ENCODE peak calls at places on chromosomes 5 and 9, in five cellular contexts. One of them, this sample, is unnamed.

GRCh38 chr9:15370496-15371464 is 51.9 kb upstream of the SNAPC3 start:
- DNase-seq in heart left ventricle: no peak
- DNase-seq in body of pancreas: no peak
- DNase-seq in thoracic aorta: no peak
- DNase-seq in Caco-2: no peak
- DNase-seq in this sample: no peak

GRCh38 chr9:104586496-104587180 is 12.6 kb downstream of the OR13C5 start:
- DNase-seq in heart left ventricle: no peak
- DNase-seq in body of pancreas: peak
- DNase-seq in thoracic aorta: no peak
- DNase-seq in Caco-2: no peak
- DNase-seq in this sample: no peak

GRCh38 chr5:178145965-178146820 is 7.5 kb downstream of the NHP2 start:
- DNase-seq in heart left ventricle: peak
- DNase-seq in body of pancreas: peak
- DNase-seq in thoracic aorta: no peak
- DNase-seq in Caco-2: peak
- DNase-seq in this sample: no peak

GRCh38 chr9:114210691-114211276 is 55.4 kb downstream of the COL27A1 start:
- DNase-seq in heart left ventricle: no peak
- DNase-seq in body of pancreas: no peak
- DNase-seq in thoracic aorta: no peak
- DNase-seq in Caco-2: no peak
- DNase-seq in this sample: no peak

GRCh38 chr5:72194846-72195245 is 87.6 kb downstream of the MAP1B start:
- DNase-seq in heart left ventricle: no peak
- DNase-seq in body of pancreas: no peak
- DNase-seq in thoracic aorta: no peak
- DNase-seq in Caco-2: no peak
- DNase-seq in this sample: no peak

GRCh38 chr5:171867786-171868185 is 82.2 kb downstream of the SMIM23 start:
- DNase-seq in heart left ventricle: no peak
- DNase-seq in body of pancreas: no peak
- DNase-seq in thoracic aorta: no peak
- DNase-seq in Caco-2: no peak
- DNase-seq in this sample: no peak

GRCh38 chr9:93108301-93109041 is 12.5 kb downstream of the CARD19 start:
- DNase-seq in heart left ventricle: peak
- DNase-seq in body of pancreas: peak
- DNase-seq in thoracic aorta: peak
- DNase-seq in Caco-2: no peak
- DNase-seq in this sample: no peak

GRCh38 chr9:72440383-72440782 is 75.4 kb upstream of the ZFAND5 start:
- DNase-seq in heart left ventricle: no peak
- DNase-seq in body of pancreas: no peak
- DNase-seq in thoracic aorta: no peak
- DNase-seq in Caco-2: no peak
- DNase-seq in this sample: no peak

GRCh38 chr5:59786271-59786805 is 107.2 kb downstream of the PDE4D start:
- DNase-seq in heart left ventricle: no peak
- DNase-seq in body of pancreas: no peak
- DNase-seq in thoracic aorta: no peak
- DNase-seq in Caco-2: no peak
- DNase-seq in this sample: no peak

GRCh38 chr5:52915176-52915875 is 73.8 kb upstream of the ITGA2 start:
- DNase-seq in heart left ventricle: no peak
- DNase-seq in body of pancreas: peak
- DNase-seq in thoracic aorta: no peak
- DNase-seq in Caco-2: peak
- DNase-seq in this sample: peak

GRCh38 chr5:157951673-157952373 is 92.9 kb upstream of the CLINT1 start:
- DNase-seq in heart left ventricle: no peak
- DNase-seq in body of pancreas: no peak
- DNase-seq in thoracic aorta: no peak
- DNase-seq in Caco-2: no peak
- DNase-seq in this sample: no peak

GRCh38 chr5:169190860-169191259 is 110.1 kb downstream of the SLIT3 start:
- DNase-seq in heart left ventricle: no peak
- DNase-seq in body of pancreas: no peak
- DNase-seq in thoracic aorta: no peak
- DNase-seq in Caco-2: no peak
- DNase-seq in this sample: no peak

GRCh38 chr9:88993327-88993726 is 2.1 kb downstream of the S1PR3 start:
- DNase-seq in heart left ventricle: no peak
- DNase-seq in body of pancreas: peak
- DNase-seq in thoracic aorta: no peak
- DNase-seq in Caco-2: no peak
- DNase-seq in this sample: no peak

GRCh38 chr9:18785604-18786003 is 247.4 kb downstream of the SAXO1 start:
- DNase-seq in heart left ventricle: no peak
- DNase-seq in body of pancreas: no peak
- DNase-seq in thoracic aorta: no peak
- DNase-seq in Caco-2: no peak
- DNase-seq in this sample: no peak

GRCh38 chr5:179680014-179680779 is 637 bp downstream of the CBY3 start:
- DNase-seq in heart left ventricle: no peak
- DNase-seq in body of pancreas: no peak
- DNase-seq in thoracic aorta: no peak
- DNase-seq in Caco-2: no peak
- DNase-seq in this sample: no peak

GRCh38 chr9:111348821-111349271 is 18.8 kb upstream of the OR2K2 start:
- DNase-seq in heart left ventricle: no peak
- DNase-seq in body of pancreas: peak
- DNase-seq in thoracic aorta: no peak
- DNase-seq in Caco-2: peak
- DNase-seq in this sample: peak

GRCh38 chr9:91580136-91580535 is 156.5 kb upstream of the NFIL3 start:
- DNase-seq in heart left ventricle: no peak
- DNase-seq in body of pancreas: no peak
- DNase-seq in thoracic aorta: no peak
- DNase-seq in Caco-2: no peak
- DNase-seq in this sample: no peak

GRCh38 chr9:134474058-134474370 is 147.8 kb downstream of the RXRA start:
- DNase-seq in heart left ventricle: peak
- DNase-seq in body of pancreas: peak
- DNase-seq in thoracic aorta: no peak
- DNase-seq in Caco-2: no peak
- DNase-seq in this sample: no peak

GRCh38 chr9:71783120-71783523 is 14.8 kb upstream of the CEMIP2 start:
- DNase-seq in heart left ventricle: peak
- DNase-seq in body of pancreas: peak
- DNase-seq in thoracic aorta: no peak
- DNase-seq in Caco-2: no peak
- DNase-seq in this sample: no peak

GRCh38 chr9:86513429-86513828 is 159.2 kb upstream of the TUT7 start:
- DNase-seq in heart left ventricle: no peak
- DNase-seq in body of pancreas: no peak
- DNase-seq in thoracic aorta: no peak
- DNase-seq in Caco-2: no peak
- DNase-seq in this sample: no peak

GRCh38 chr9:130429831-130430230 is 14.9 kb upstream of the ASS1 start:
- DNase-seq in heart left ventricle: peak
- DNase-seq in body of pancreas: no peak
- DNase-seq in thoracic aorta: no peak
- DNase-seq in Caco-2: no peak
- DNase-seq in this sample: no peak

GRCh38 chr5:125399885-125400284 is 653.4 kb upstream of the ZNF608 start:
- DNase-seq in heart left ventricle: no peak
- DNase-seq in body of pancreas: no peak
- DNase-seq in thoracic aorta: no peak
- DNase-seq in Caco-2: no peak
- DNase-seq in this sample: no peak

GRCh38 chr5:165135551-165135950 is 1630.1 kb downstream of the MAT2B start:
- DNase-seq in heart left ventricle: no peak
- DNase-seq in body of pancreas: no peak
- DNase-seq in thoracic aorta: no peak
- DNase-seq in Caco-2: no peak
- DNase-seq in this sample: no peak

GRCh38 chr5:155282503-155283107 is 269.1 kb downstream of the KIF4B start:
- DNase-seq in heart left ventricle: no peak
- DNase-seq in body of pancreas: no peak
- DNase-seq in thoracic aorta: no peak
- DNase-seq in Caco-2: no peak
- DNase-seq in this sample: no peak

GRCh38 chr5:97494465-97494864 is 311.4 kb upstream of the RIOK2 start:
- DNase-seq in heart left ventricle: no peak
- DNase-seq in body of pancreas: no peak
- DNase-seq in thoracic aorta: no peak
- DNase-seq in Caco-2: no peak
- DNase-seq in this sample: no peak

GRCh38 chr9:123069010-123069481 is 35.6 kb downstream of the GPR21 start:
- DNase-seq in heart left ventricle: no peak
- DNase-seq in body of pancreas: no peak
- DNase-seq in thoracic aorta: no peak
- DNase-seq in Caco-2: no peak
- DNase-seq in this sample: no peak

DNA sequence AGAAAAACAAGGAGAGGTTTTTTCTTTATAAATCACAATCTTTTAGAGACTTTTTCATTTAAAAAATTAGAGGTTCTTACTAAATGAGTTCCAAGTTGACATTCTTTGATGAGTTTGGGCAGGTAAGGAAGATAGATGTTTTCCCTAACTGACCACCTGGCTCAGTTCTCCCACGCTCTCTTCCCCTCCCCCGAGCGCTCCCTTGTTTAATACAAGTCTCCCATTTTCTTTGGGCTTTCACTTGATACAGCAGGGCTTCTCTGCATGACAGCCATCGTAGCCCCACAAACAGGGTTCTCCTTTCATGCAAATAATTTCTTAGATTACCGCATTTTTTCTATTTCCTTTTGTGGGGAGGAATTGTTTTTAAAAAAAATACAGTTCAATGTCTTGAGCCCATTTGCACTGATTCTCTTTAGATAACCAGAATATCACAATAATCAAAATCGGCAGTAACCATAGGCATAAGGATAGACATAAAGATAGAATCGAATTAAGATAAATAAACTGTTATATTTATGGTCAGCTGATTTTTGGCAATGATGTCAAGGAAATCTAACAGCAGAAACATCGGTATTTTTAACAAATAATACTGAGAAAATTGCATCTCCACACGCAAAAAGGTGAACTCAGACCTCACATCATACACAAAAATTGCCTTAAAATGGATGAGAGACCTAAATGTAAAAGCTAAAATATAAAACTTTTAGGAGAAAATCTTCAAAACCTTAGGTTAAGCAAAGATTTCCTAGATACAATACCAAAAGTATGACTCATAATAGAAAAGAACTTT is 325.4 kb downstream of the PIK3R1 start:
- DNase-seq in heart left ventricle: no peak
- DNase-seq in body of pancreas: no peak
- DNase-seq in thoracic aorta: no peak
- DNase-seq in Caco-2: no peak
- DNase-seq in this sample: no peak
- TF ChIP-seq CTCF in heart left ventricle: no peak
- TF ChIP-seq CTCF in body of pancreas: no peak
- TF ChIP-seq CTCF in thoracic aorta: no peak
- TF ChIP-seq CTCF in Caco-2: no peak
- TF ChIP-seq CTCF in this sample: no peak

DNA sequence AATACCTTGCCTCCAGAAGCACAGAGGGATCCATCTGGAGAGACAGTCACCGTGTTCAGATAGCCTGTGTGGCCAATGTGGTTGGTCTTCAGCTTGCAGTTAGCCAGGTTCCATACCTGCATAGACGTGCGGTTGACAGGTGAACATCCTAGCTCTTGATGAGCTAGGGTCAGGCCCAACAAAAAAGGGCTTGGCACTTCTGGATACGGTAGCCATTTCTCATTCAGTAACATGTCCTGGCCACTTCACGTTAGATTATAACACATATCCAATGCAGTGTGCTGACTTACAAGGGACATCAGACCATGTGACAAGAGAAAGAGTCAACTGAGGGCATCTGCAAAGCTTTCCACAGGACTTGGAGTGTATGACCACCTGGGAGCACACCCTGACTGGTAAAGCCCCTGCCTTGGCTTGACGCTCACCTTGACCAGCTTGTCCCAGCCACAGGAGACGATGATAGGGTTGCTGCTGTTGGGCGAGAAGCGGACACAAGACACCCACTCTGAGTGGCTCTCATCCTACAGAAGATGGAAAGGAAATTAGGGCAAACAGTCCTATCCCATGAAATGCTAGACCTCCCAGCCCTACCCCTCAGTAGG is 4.5 kb downstream of the RACK1 start:
- DNase-seq in heart left ventricle: no peak
- DNase-seq in body of pancreas: no peak
- DNase-seq in thoracic aorta: no peak
- DNase-seq in Caco-2: no peak
- DNase-seq in this sample: no peak
- H3K4me3 ChIP-seq in heart left ventricle: no peak
- H3K4me3 ChIP-seq in body of pancreas: no peak
- H3K4me3 ChIP-seq in thoracic aorta: no peak
- H3K4me3 ChIP-seq in Caco-2: no peak
- H3K4me3 ChIP-seq in this sample: no peak

GRCh38 chr5:163478126-163478981 is 17.9 kb downstream of the HMMR start:
- DNase-seq in heart left ventricle: no peak
- DNase-seq in body of pancreas: no peak
- DNase-seq in thoracic aorta: no peak
- DNase-seq in Caco-2: no peak
- DNase-seq in this sample: no peak

GRCh38 chr5:163478982-163479271 is 18.5 kb downstream of the HMMR start:
- DNase-seq in heart left ventricle: no peak
- DNase-seq in body of pancreas: no peak
- DNase-seq in thoracic aorta: no peak
- DNase-seq in Caco-2: no peak
- DNase-seq in this sample: no peak

GRCh38 chr5:163475416-163475815 is 15.0 kb downstream of the HMMR start:
- DNase-seq in heart left ventricle: no peak
- DNase-seq in body of pancreas: no peak
- DNase-seq in thoracic aorta: no peak
- DNase-seq in Caco-2: no peak
- DNase-seq in this sample: no peak

DNA sequence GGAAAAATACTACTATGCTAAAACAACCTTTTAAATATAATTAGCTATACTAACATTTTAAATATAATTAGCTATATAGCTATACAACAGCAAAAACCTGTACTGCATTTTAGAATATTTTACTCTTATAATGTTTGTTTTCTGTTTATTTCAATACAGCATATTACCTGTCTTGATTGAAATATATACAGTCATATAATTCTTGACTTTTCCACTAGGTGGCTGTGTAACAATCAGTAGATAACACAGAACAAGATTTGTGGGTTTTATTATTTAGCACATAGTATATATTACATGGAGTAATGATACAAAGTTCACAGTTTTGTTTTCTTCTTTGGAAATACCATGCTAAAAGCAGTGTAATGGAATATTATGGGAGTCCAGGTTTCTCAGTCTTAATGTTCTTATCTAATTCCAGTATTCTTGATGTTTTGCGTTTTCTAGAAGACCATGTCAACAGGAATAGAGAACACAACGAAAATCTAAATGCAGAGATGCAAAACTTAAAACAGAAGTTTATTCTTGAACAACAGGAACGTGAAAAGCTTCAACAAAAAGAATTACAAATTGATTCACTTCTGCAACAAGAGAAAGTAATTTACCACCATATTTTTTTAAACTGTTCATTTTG is 13.3 kb downstream of the HMMR start:
- DNase-seq in heart left ventricle: no peak
- DNase-seq in body of pancreas: no peak
- DNase-seq in thoracic aorta: no peak
- DNase-seq in Caco-2: no peak
- DNase-seq in this sample: no peak
- TF ChIP-seq CTCF in heart left ventricle: no peak
- TF ChIP-seq CTCF in body of pancreas: no peak
- TF ChIP-seq CTCF in thoracic aorta: peak
- TF ChIP-seq CTCF in Caco-2: no peak
- TF ChIP-seq CTCF in this sample: peak

GRCh38 chr5:173326501-173326960 is 1.7 kb downstream of the STC2 start:
- DNase-seq in heart left ventricle: no peak
- DNase-seq in body of pancreas: no peak
- DNase-seq in thoracic aorta: no peak
- DNase-seq in Caco-2: no peak
- DNase-seq in this sample: no peak
- H3K4me3 ChIP-seq in heart left ventricle: peak
- H3K4me3 ChIP-seq in body of pancreas: peak
- H3K4me3 ChIP-seq in thoracic aorta: peak
- H3K4me3 ChIP-seq in Caco-2: peak
- H3K4me3 ChIP-seq in this sample: peak